ENCODE peak calls at places on chromosomes 6 and 20, in four cellular contexts. D is fibroblast of the aortic adventitia, E is heart right ventricle, O is keratinocyte. B is an unnamed sample.

GRCh38 chr20:50980071-50980681 is 21.6 kb downstream of the MOCS3 start:
- DNase-seq in E (no peak), O (peak), D (peak), B (peak)

GRCh38 chr20:24686156-24686555 is 216.7 kb downstream of the SYNDIG1 start:
- DNase-seq in D (no peak), E (no peak), O (no peak), B (no peak)

GRCh38 chr6:4664117-4664626 is 112.0 kb upstream of the CDYL start:
- DNase-seq in O (no peak), D (peak), E (peak), B (peak)

GRCh38 chr6:162973141-162973872 is 245.5 kb downstream of the PACRG start:
- DNase-seq in D (no peak), E (no peak), O (no peak), B (no peak)

GRCh38 chr20:46568570-46569129 is 18.2 kb upstream of the OCSTAMP start:
- DNase-seq in E (peak), D (peak), O (no peak), B (peak)

GRCh38 chr20:61896058-61896961 is 169.4 kb downstream of the TAF4 start:
- DNase-seq in E (no peak), O (no peak), D (peak), B (peak)

GRCh38 chr20:49712918-49713778 is 530 bp downstream of the B4GALT5 start:
- DNase-seq in O (no peak), D (no peak), E (peak), B (peak)

GRCh38 chr6:167209577-167209975 is 51.8 kb upstream of the GPR31 start:
- DNase-seq in D (no peak), O (no peak), E (no peak), B (no peak)

GRCh38 chr20:63352811-63353221 is 8.3 kb downstream of the CHRNA4 start:
- DNase-seq in O (no peak), D (no peak), E (no peak), B (no peak)

GRCh38 chr20:46893877-46894578 is 615 bp upstream of the EYA2 start:
- DNase-seq in D (no peak), O (no peak), E (no peak), B (no peak)

GRCh38 chr20:51227744-51228143 is 204.8 kb upstream of the KCNG1 start:
- DNase-seq in E (no peak), O (no peak), D (no peak), B (no peak)

GRCh38 chr20:64133951-64134407 is 26.6 kb upstream of the NPBWR2 start:
- DNase-seq in D (no peak), O (no peak), E (no peak), B (no peak)

GRCh38 chr20:8972963-8973362 is 95.9 kb upstream of the PLCB4 start:
- DNase-seq in O (no peak), E (no peak), D (no peak), B (no peak)

GRCh38 chr6:77292564-77293546 is 170.4 kb downstream of the HTR1B start:
- DNase-seq in E (no peak), D (peak), O (peak), B (peak)

GRCh38 chr6:2244261-2245102 is 923 bp downstream of the GMDS start:
- DNase-seq in D (no peak), O (no peak), E (no peak), B (no peak)

GRCh38 chr6:141988954-141989705 is 143.6 kb upstream of the GJE1 start:
- DNase-seq in D (peak), O (no peak), E (no peak), B (peak)

GRCh38 chr20:38139919-38140753 is 24.9 kb downstream of the TGM2 start:
- DNase-seq in E (no peak), D (no peak), O (no peak), B (no peak)

GRCh38 chr6:75449625-75450206 is 43.9 kb downstream of the FILIP1 start:
- DNase-seq in E (no peak), O (no peak), D (peak), B (peak)

GRCh38 chr6:75467284-75467683 is 26.3 kb downstream of the FILIP1 start:
- DNase-seq in E (no peak), O (no peak), D (no peak), B (no peak)

GRCh38 chr6:159716247-159717086 is 10.8 kb upstream of the WTAP start:
- DNase-seq in O (no peak), D (peak), E (peak), B (peak)

GRCh38 chr20:20019123-20019522 is 2.0 kb downstream of the NAA20 start:
- DNase-seq in E (no peak), D (no peak), O (peak), B (no peak)

GRCh38 chr20:53914861-53915458 is 155.4 kb downstream of the BCAS1 start:
- DNase-seq in E (no peak), D (no peak), O (no peak), B (no peak)

GRCh38 chr6:83908813-83909212 is 49.3 kb downstream of the CYB5R4 start:
- DNase-seq in D (peak), O (no peak), E (no peak), B (no peak)

GRCh38 chr6:158773581-158774449 is 45.4 kb downstream of the EZR start:
- DNase-seq in E (no peak), D (no peak), O (no peak), B (no peak)

GRCh38 chr6:168264593-168265335 is 54.8 kb downstream of the DACT2 start:
- DNase-seq in D (no peak), E (no peak), O (peak), B (no peak)

GRCh38 chr6:87555506-87555905 is 34.3 kb downstream of the RARS2 start:
- DNase-seq in E (no peak), O (no peak), D (no peak), B (no peak)

GRCh38 chr6:87553159-87553765 is 36.5 kb downstream of the RARS2 start:
- DNase-seq in E (no peak), D (no peak), O (no peak), B (no peak)

GRCh38 chr6:87561012-87561411 is 28.8 kb downstream of the RARS2 start:
- DNase-seq in O (no peak), E (no peak), D (no peak), B (no peak)

GRCh38 chr6:87558446-87558845 is 31.3 kb downstream of the RARS2 start:
- DNase-seq in O (no peak), D (no peak), E (no peak), B (no peak)
- TF ChIP-seq CTCF in O (no peak), D (no peak), E (no peak), B (no peak)

GRCh38 chr6:5997420-5998093 is 9.2 kb downstream of the NRN1 start:
- DNase-seq in E (peak), D (no peak), O (no peak), B (no peak)

GRCh38 chr6:5998741-5999687 is 7.7 kb downstream of the NRN1 start:
- DNase-seq in O (no peak), E (peak), D (no peak), B (no peak)

GRCh38 chr6:5999688-6000608 is 6.8 kb downstream of the NRN1 start:
- DNase-seq in O (no peak), E (peak), D (no peak), B (no peak)

GRCh38 chr6:5996701-5997419 is 9.9 kb downstream of the NRN1 start:
- DNase-seq in E (peak), D (no peak), O (no peak), B (peak)

GRCh38 chr6:5998236-5998635 is 8.5 kb downstream of the NRN1 start:
- DNase-seq in E (no peak), O (no peak), D (no peak), B (no peak)
- H3K4me3 ChIP-seq in E (peak), O (no peak), D (no peak), B (no peak)

DNA sequence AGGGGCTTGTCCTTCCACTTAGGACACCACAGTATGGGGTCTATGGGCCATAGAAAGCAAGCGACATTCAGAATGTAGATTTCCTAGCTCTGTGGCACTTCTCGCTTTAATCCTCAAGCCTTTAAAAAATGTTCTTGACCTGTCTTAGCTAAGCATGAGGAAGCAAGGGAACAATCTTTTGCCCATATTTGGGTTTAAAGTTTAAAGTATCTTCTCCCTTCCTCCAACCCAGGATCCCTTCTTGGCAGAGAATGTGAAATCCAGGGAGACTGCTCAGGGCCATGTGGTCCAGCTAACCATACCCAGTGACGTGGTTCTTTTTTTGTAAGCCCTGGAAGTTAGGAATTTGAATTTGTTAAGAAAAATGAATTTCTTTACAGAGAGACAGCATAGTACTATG is 289.9 kb downstream of the BTBD9 start:
- DNase-seq in O (no peak), E (no peak), D (peak), B (peak)
- TF ChIP-seq CTCF in O (no peak), E (no peak), D (no peak), B (no peak)

GRCh38 chr20:1897486-1897885 is 2.3 kb downstream of the SIRPA start:
- DNase-seq in D (peak), O (no peak), E (no peak), B (peak)

GRCh38 chr20:1894951-1895673 is at the start of gene SIRPA:
- DNase-seq in E (peak), O (no peak), D (peak), B (peak)

GRCh38 chr20:1897965-1898464 is 2.8 kb downstream of the SIRPA start:
- DNase-seq in O (no peak), D (peak), E (no peak), B (peak)

GRCh38 chr20:1895674-1896496 is 678 bp downstream of the SIRPA start:
- DNase-seq in O (no peak), E (no peak), D (peak), B (no peak)

GRCh38 chr20:1896859-1897258 is 1.7 kb downstream of the SIRPA start:
- DNase-seq in E (no peak), O (no peak), D (no peak), B (no peak)
- H3K4me3 ChIP-seq in E (peak), O (peak), D (peak), B (peak)

GRCh38 chr6:89121934-89122333 is 4.1 kb upstream of the SRSF12 start:
- DNase-seq in O (no peak), E (no peak), D (no peak), B (no peak)

GRCh38 chr6:89120371-89120770 is 2.5 kb upstream of the SRSF12 start:
- DNase-seq in D (peak), E (no peak), O (no peak), B (no peak)

GRCh38 chr6:89117285-89118108 is at the start of gene SRSF12:
- DNase-seq in D (peak), E (peak), O (no peak), B (peak)

GRCh38 chr6:89118931-89119330 is 1.1 kb upstream of the SRSF12 start:
- DNase-seq in O (no peak), E (no peak), D (no peak), B (no peak)

DNA sequence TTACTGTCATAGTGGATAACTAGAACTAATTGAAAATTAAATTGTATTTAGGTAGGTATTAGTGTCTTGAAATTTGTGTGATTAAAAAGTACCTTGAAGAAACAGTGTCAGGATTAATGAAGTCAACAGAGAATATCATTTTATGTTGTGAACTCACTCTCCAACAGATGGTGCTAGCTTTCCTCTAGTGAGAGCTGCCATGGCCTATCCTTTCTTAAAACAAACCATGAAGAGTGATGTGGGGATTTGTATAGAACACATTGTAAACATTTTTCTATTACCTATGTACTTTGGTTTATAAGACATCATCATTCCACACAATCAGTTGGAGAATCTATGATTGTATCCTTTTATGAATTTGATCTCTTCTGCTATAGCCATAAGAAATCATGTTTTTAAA is 4.8 kb upstream of the SRSF12 start:
- DNase-seq in O (no peak), D (peak), E (no peak), B (peak)
- TF ChIP-seq CTCF in O (peak), D (peak), E (peak), B (peak)